ENCODE peak calls at places on chromosome 13, in nine cellular contexts. One of them, this sample, is unnamed.

GRCh38 chr13:111429064-111429558 is 108.7 kb downstream of the TEX29 start:
- DNase-seq in hepatocyte: peak; percentile 73
- DNase-seq in CD4-positive, CD25-positive, alpha-beta regulatory T cell: no peak
- DNase-seq in tibial nerve: peak; percentile 63
- DNase-seq in esophagus muscularis mucosa: no peak
- DNase-seq in uterus: no peak
- DNase-seq in psoas muscle: no peak
- DNase-seq in cardiac fibroblast: peak; percentile 12
- DNase-seq in neural progenitor cell: peak; percentile 69
- DNase-seq in this sample: peak; percentile 30

GRCh38 chr13:110340812-110341444 is 33.8 kb downstream of the COL4A2 start:
- DNase-seq in esophagus muscularis mucosa: peak; percentile 98
- DNase-seq in psoas muscle: peak; percentile 80
- DNase-seq in tibial nerve: peak; percentile 34
- DNase-seq in uterus: peak; percentile 91
- DNase-seq in neural progenitor cell: no peak
- DNase-seq in cardiac fibroblast: peak; percentile 91
- DNase-seq in CD4-positive, CD25-positive, alpha-beta regulatory T cell: peak; percentile 42
- DNase-seq in hepatocyte: peak; percentile 51
- DNase-seq in this sample: peak; percentile 34

GRCh38 chr13:75725784-75726183 is 89.7 kb downstream of the LMO7 start:
- DNase-seq in esophagus muscularis mucosa: no peak
- DNase-seq in tibial nerve: no peak
- DNase-seq in uterus: no peak
- DNase-seq in cardiac fibroblast: peak; percentile 26
- DNase-seq in neural progenitor cell: no peak
- DNase-seq in psoas muscle: no peak
- DNase-seq in CD4-positive, CD25-positive, alpha-beta regulatory T cell: no peak
- DNase-seq in hepatocyte: no peak
- DNase-seq in this sample: no peak

GRCh38 chr13:95099541-95099940 is 201.7 kb downstream of the ABCC4 start:
- DNase-seq in uterus: no peak
- DNase-seq in esophagus muscularis mucosa: no peak
- DNase-seq in psoas muscle: no peak
- DNase-seq in cardiac fibroblast: peak; percentile 45
- DNase-seq in CD4-positive, CD25-positive, alpha-beta regulatory T cell: no peak
- DNase-seq in hepatocyte: no peak
- DNase-seq in neural progenitor cell: no peak
- DNase-seq in tibial nerve: no peak
- DNase-seq in this sample: peak; percentile 87

GRCh38 chr13:44303681-44304432 is 69.8 kb upstream of the SERP2 start:
- DNase-seq in uterus: peak; percentile 89
- DNase-seq in esophagus muscularis mucosa: no peak
- DNase-seq in CD4-positive, CD25-positive, alpha-beta regulatory T cell: no peak
- DNase-seq in hepatocyte: peak; percentile 36
- DNase-seq in tibial nerve: no peak
- DNase-seq in cardiac fibroblast: peak; percentile 89
- DNase-seq in neural progenitor cell: no peak
- DNase-seq in psoas muscle: peak; percentile 69
- DNase-seq in this sample: peak; percentile 33

GRCh38 chr13:50236898-50237318 is 221.7 kb downstream of the KCNRG start:
- DNase-seq in neural progenitor cell: no peak
- DNase-seq in uterus: no peak
- DNase-seq in hepatocyte: no peak
- DNase-seq in CD4-positive, CD25-positive, alpha-beta regulatory T cell: peak; percentile 67
- DNase-seq in cardiac fibroblast: peak; percentile 38
- DNase-seq in tibial nerve: no peak
- DNase-seq in psoas muscle: no peak
- DNase-seq in esophagus muscularis mucosa: no peak
- DNase-seq in this sample: peak; percentile 45

GRCh38 chr13:52158629-52159158 is 703 bp downstream of the NEK3 start:
- DNase-seq in cardiac fibroblast: peak; percentile 58
- DNase-seq in hepatocyte: peak; percentile 58
- DNase-seq in CD4-positive, CD25-positive, alpha-beta regulatory T cell: peak; percentile 9
- DNase-seq in psoas muscle: peak; percentile 27
- DNase-seq in neural progenitor cell: no peak
- DNase-seq in tibial nerve: peak; percentile 29
- DNase-seq in esophagus muscularis mucosa: peak; percentile 92
- DNase-seq in uterus: peak; percentile 31
- DNase-seq in this sample: peak; percentile 49

GRCh38 chr13:30787747-30788535 is 52.6 kb downstream of the ALOX5AP start:
- DNase-seq in cardiac fibroblast: no peak
- DNase-seq in hepatocyte: no peak
- DNase-seq in esophagus muscularis mucosa: no peak
- DNase-seq in tibial nerve: no peak
- DNase-seq in uterus: no peak
- DNase-seq in psoas muscle: no peak
- DNase-seq in CD4-positive, CD25-positive, alpha-beta regulatory T cell: no peak
- DNase-seq in neural progenitor cell: no peak
- DNase-seq in this sample: peak; percentile 67

GRCh38 chr13:29479716-29480492 is 115.6 kb downstream of the SLC7A1 start:
- DNase-seq in uterus: no peak
- DNase-seq in hepatocyte: no peak
- DNase-seq in tibial nerve: no peak
- DNase-seq in psoas muscle: no peak
- DNase-seq in esophagus muscularis mucosa: no peak
- DNase-seq in CD4-positive, CD25-positive, alpha-beta regulatory T cell: no peak
- DNase-seq in cardiac fibroblast: no peak
- DNase-seq in neural progenitor cell: peak; percentile 16
- DNase-seq in this sample: no peak

GRCh38 chr13:41054212-41054877 is 7.0 kb upstream of the WBP4 start:
- DNase-seq in tibial nerve: peak; percentile 69
- DNase-seq in uterus: no peak
- DNase-seq in psoas muscle: no peak
- DNase-seq in hepatocyte: peak; percentile 76
- DNase-seq in neural progenitor cell: peak; percentile 57
- DNase-seq in CD4-positive, CD25-positive, alpha-beta regulatory T cell: peak; percentile 58
- DNase-seq in esophagus muscularis mucosa: no peak
- DNase-seq in cardiac fibroblast: peak; percentile 65
- DNase-seq in this sample: peak; percentile 77
- H3K4me3 ChIP-seq in tibial nerve: no peak overlapping the region
- H3K4me3 ChIP-seq in uterus: no peak overlapping the region
- H3K4me3 ChIP-seq in psoas muscle: peak overlapping the region; percentile 8
- H3K4me3 ChIP-seq in hepatocyte: no peak overlapping the region
- H3K4me3 ChIP-seq in neural progenitor cell: no peak overlapping the region
- H3K4me3 ChIP-seq in CD4-positive, CD25-positive, alpha-beta regulatory T cell: peak overlapping the region; percentile 60
- H3K4me3 ChIP-seq in esophagus muscularis mucosa: no peak overlapping the region
- H3K4me3 ChIP-seq in cardiac fibroblast: no peak overlapping the region
- H3K4me3 ChIP-seq in this sample: no peak overlapping the region

GRCh38 chr13:69644447-69644846 is 463.2 kb upstream of the ATXN8OS start:
- DNase-seq in esophagus muscularis mucosa: no peak
- DNase-seq in hepatocyte: no peak
- DNase-seq in neural progenitor cell: no peak
- DNase-seq in cardiac fibroblast: no peak
- DNase-seq in psoas muscle: no peak
- DNase-seq in CD4-positive, CD25-positive, alpha-beta regulatory T cell: no peak
- DNase-seq in tibial nerve: no peak
- DNase-seq in uterus: no peak
- DNase-seq in this sample: no peak
- H3K4me3 ChIP-seq in esophagus muscularis mucosa: no peak overlapping the region
- H3K4me3 ChIP-seq in hepatocyte: no peak overlapping the region
- H3K4me3 ChIP-seq in neural progenitor cell: no peak overlapping the region
- H3K4me3 ChIP-seq in cardiac fibroblast: no peak overlapping the region
- H3K4me3 ChIP-seq in psoas muscle: no peak overlapping the region
- H3K4me3 ChIP-seq in CD4-positive, CD25-positive, alpha-beta regulatory T cell: no peak overlapping the region
- H3K4me3 ChIP-seq in tibial nerve: no peak overlapping the region
- H3K4me3 ChIP-seq in uterus: no peak overlapping the region
- H3K4me3 ChIP-seq in this sample: no peak overlapping the region

GRCh38 chr13:112575680-112576079 is 12.3 kb downstream of the TUBGCP3 start:
- DNase-seq in psoas muscle: no peak
- DNase-seq in uterus: no peak
- DNase-seq in CD4-positive, CD25-positive, alpha-beta regulatory T cell: no peak
- DNase-seq in neural progenitor cell: no peak
- DNase-seq in cardiac fibroblast: no peak
- DNase-seq in hepatocyte: no peak
- DNase-seq in tibial nerve: no peak
- DNase-seq in esophagus muscularis mucosa: peak; percentile 77
- DNase-seq in this sample: peak; percentile 40

GRCh38 chr13:112575295-112575622 is 12.7 kb downstream of the TUBGCP3 start:
- DNase-seq in cardiac fibroblast: no peak
- DNase-seq in psoas muscle: no peak
- DNase-seq in tibial nerve: no peak
- DNase-seq in hepatocyte: no peak
- DNase-seq in esophagus muscularis mucosa: no peak
- DNase-seq in neural progenitor cell: no peak
- DNase-seq in CD4-positive, CD25-positive, alpha-beta regulatory T cell: no peak
- DNase-seq in uterus: no peak
- DNase-seq in this sample: no peak

GRCh38 chr13:112576191-112576590 is 11.8 kb downstream of the TUBGCP3 start:
- DNase-seq in tibial nerve: no peak
- DNase-seq in cardiac fibroblast: no peak
- DNase-seq in uterus: no peak
- DNase-seq in neural progenitor cell: no peak
- DNase-seq in psoas muscle: no peak
- DNase-seq in hepatocyte: no peak
- DNase-seq in CD4-positive, CD25-positive, alpha-beta regulatory T cell: no peak
- DNase-seq in esophagus muscularis mucosa: no peak
- DNase-seq in this sample: no peak

GRCh38 chr13:112573710-112574109 is 14.2 kb downstream of the TUBGCP3 start:
- DNase-seq in uterus: no peak
- DNase-seq in neural progenitor cell: no peak
- DNase-seq in hepatocyte: no peak
- DNase-seq in cardiac fibroblast: no peak
- DNase-seq in tibial nerve: no peak
- DNase-seq in psoas muscle: no peak
- DNase-seq in CD4-positive, CD25-positive, alpha-beta regulatory T cell: no peak
- DNase-seq in esophagus muscularis mucosa: peak; percentile 45
- DNase-seq in this sample: no peak

GRCh38 chr13:112574476-112575294 is 13.3 kb downstream of the TUBGCP3 start:
- DNase-seq in hepatocyte: no peak
- DNase-seq in uterus: no peak
- DNase-seq in CD4-positive, CD25-positive, alpha-beta regulatory T cell: no peak
- DNase-seq in neural progenitor cell: no peak
- DNase-seq in esophagus muscularis mucosa: peak; percentile 84
- DNase-seq in cardiac fibroblast: no peak
- DNase-seq in psoas muscle: no peak
- DNase-seq in tibial nerve: no peak
- DNase-seq in this sample: no peak
- H3K4me3 ChIP-seq in hepatocyte: no peak overlapping the region
- H3K4me3 ChIP-seq in uterus: no peak overlapping the region
- H3K4me3 ChIP-seq in CD4-positive, CD25-positive, alpha-beta regulatory T cell: no peak overlapping the region
- H3K4me3 ChIP-seq in neural progenitor cell: no peak overlapping the region
- H3K4me3 ChIP-seq in esophagus muscularis mucosa: no peak overlapping the region
- H3K4me3 ChIP-seq in cardiac fibroblast: no peak overlapping the region
- H3K4me3 ChIP-seq in psoas muscle: no peak overlapping the region
- H3K4me3 ChIP-seq in tibial nerve: no peak overlapping the region
- H3K4me3 ChIP-seq in this sample: no peak overlapping the region

GRCh38 chr13:77918391-77919261 is at the start of gene EDNRB:
- DNase-seq in esophagus muscularis mucosa: no peak
- DNase-seq in cardiac fibroblast: peak; percentile 47
- DNase-seq in neural progenitor cell: peak; percentile 58
- DNase-seq in uterus: peak; percentile 35
- DNase-seq in psoas muscle: peak; percentile 41
- DNase-seq in tibial nerve: peak; percentile 43
- DNase-seq in CD4-positive, CD25-positive, alpha-beta regulatory T cell: no peak
- DNase-seq in hepatocyte: peak; percentile 46
- DNase-seq in this sample: peak; percentile 43
- H3K4me3 ChIP-seq in esophagus muscularis mucosa: peak within 1 kb of the TSS; percentile 60
- H3K4me3 ChIP-seq in cardiac fibroblast: peak within 1 kb of the TSS; percentile 66
- H3K4me3 ChIP-seq in neural progenitor cell: peak within 1 kb of the TSS; percentile 65
- H3K4me3 ChIP-seq in uterus: peak within 1 kb of the TSS; percentile 38
- H3K4me3 ChIP-seq in psoas muscle: peak within 1 kb of the TSS; percentile 69
- H3K4me3 ChIP-seq in tibial nerve: peak within 1 kb of the TSS; percentile 45
- H3K4me3 ChIP-seq in CD4-positive, CD25-positive, alpha-beta regulatory T cell: no peak within 1 kb of the TSS
- H3K4me3 ChIP-seq in hepatocyte: peak within 1 kb of the TSS; percentile 73
- H3K4me3 ChIP-seq in this sample: peak within 1 kb of the TSS; percentile 62

This sample was measured in fibroblast of mammary gland.